ENCODE peak calls at places on chromosomes 16 and 17, in seven cellular contexts. I is mesendoderm, G is mesenchymal stem cell, M is H9, Z is H1, V is trophoblast cell, P is IMR-90. S is an unnamed sample.
A peak's percentile ranks its signal among the peaks of the same experiment; 100 is the strongest.

GRCh38 chr17:79730437-79730768 is 340 bp upstream of the ENPP7 start:
- DNase-seq in I (no peak), G (no peak), M (no peak), Z (no peak), V (no peak), P (no peak), S (no peak)

GRCh38 chr16:69049146-69049545 is 56.3 kb upstream of the HAS3 start:
- DNase-seq in I (no peak), G (peak; percentile 61), M (no peak), Z (no peak), V (no peak), P (peak; percentile 80), S (no peak)

GRCh38 chr16:67530013-67530939 is 1.6 kb downstream of the RIPOR1 start:
- DNase-seq in I (no peak), G (peak; percentile 87), M (no peak), Z (peak; percentile 69), V (peak; percentile 70), P (peak; percentile 76), S (no peak)

GRCh38 chr17:59110973-59111372 is 4.3 kb upstream of the TRIM37 start:
- DNase-seq in I (no peak), G (no peak), M (no peak), Z (no peak), V (no peak), P (no peak), S (no peak)

GRCh38 chr17:82684207-82684903 is 14.1 kb downstream of the RAB40B start:
- DNase-seq in I (no peak), G (no peak), M (no peak), Z (no peak), V (no peak), P (no peak), S (no peak)

GRCh38 chr17:72122668-72123495 is 2.1 kb downstream of the SOX9 start:
- DNase-seq in I (peak; percentile 61), G (peak; percentile 71), M (peak; percentile 67), Z (peak; percentile 64), V (no peak), P (peak; percentile 68), S (no peak)

GRCh38 chr16:11312718-11313492 is 31.8 kb upstream of the PRM1 start:
- DNase-seq in I (peak; percentile 86), G (peak; percentile 60), M (peak; percentile 74), Z (no peak), V (peak; percentile 90), P (peak; percentile 78), S (no peak)

GRCh38 chr17:9928601-9929341 is 23.7 kb upstream of the RCVRN start:
- DNase-seq in I (peak; percentile 83), G (peak; percentile 95), M (peak; percentile 80), Z (peak; percentile 62), V (peak; percentile 88), P (peak; percentile 96), S (peak; percentile 46)

GRCh38 chr17:4951486-4951885 is 567 bp downstream of the ENO3 start:
- DNase-seq in I (peak; percentile 54), G (no peak), M (no peak), Z (no peak), V (no peak), P (no peak), S (no peak)

GRCh38 chr17:17919169-17920107 is 52.8 kb downstream of the TOM1L2 start:
- DNase-seq in I (peak; percentile 90), G (peak; percentile 83), M (peak; percentile 90), Z (peak; percentile 75), V (peak; percentile 65), P (peak; percentile 72), S (peak; percentile 65)

GRCh38 chr16:55091871-55092230 is 161.2 kb downstream of the IRX5 start:
- DNase-seq in I (no peak), G (no peak), M (no peak), Z (no peak), V (no peak), P (no peak), S (no peak)

GRCh38 chr17:73371285-73371684 is 59.5 kb upstream of the CDC42EP4 start:
- DNase-seq in I (no peak), G (peak; percentile 73), M (no peak), Z (no peak), V (no peak), P (peak; percentile 92), S (no peak)

GRCh38 chr16:55710466-55710865 is 54.7 kb downstream of the SLC6A2 start:
- DNase-seq in I (peak; percentile 50), G (peak; percentile 3), M (peak; percentile 33), Z (no peak), V (peak; percentile 47), P (no peak), S (peak; percentile 29)

GRCh38 chr16:83187404-83187803 is 560.6 kb downstream of the CDH13 start:
- DNase-seq in I (no peak), G (peak; percentile 75), M (no peak), Z (no peak), V (peak; percentile 29), P (peak; percentile 89), S (no peak)

GRCh38 chr16:27973678-27974077 is 89.8 kb downstream of the GSG1L start:
- DNase-seq in I (peak; percentile 21), G (no peak), M (no peak), Z (no peak), V (no peak), P (no peak), S (no peak)

GRCh38 chr17:3009411-3009920 is 53.9 kb downstream of the OR1D5 start:
- DNase-seq in I (no peak), G (no peak), M (no peak), Z (no peak), V (no peak), P (no peak), S (no peak)

GRCh38 chr17:7063518-7064094 is 16.4 kb downstream of the CLEC10A start:
- DNase-seq in I (no peak), G (no peak), M (no peak), Z (no peak), V (no peak), P (no peak), S (no peak)

GRCh38 chr16:25078386-25078978 is 33.1 kb upstream of the LCMT1 start:
- DNase-seq in I (no peak), G (no peak), M (no peak), Z (no peak), V (no peak), P (no peak), S (no peak)

GRCh38 chr17:65261152-65261551 is 124.0 kb downstream of the RGS9 start:
- DNase-seq in I (peak; percentile 39), G (no peak), M (peak; percentile 74), Z (peak; percentile 52), V (peak; percentile 9), P (no peak), S (no peak)

GRCh38 chr16:50601341-50601740 is 53.1 kb downstream of the NKD1 start:
- DNase-seq in I (no peak), G (no peak), M (no peak), Z (no peak), V (no peak), P (no peak), S (no peak)

GRCh38 chr17:46002311-46002972 is 3.4 kb downstream of the STH start:
- DNase-seq in I (peak; percentile 74), G (peak; percentile 63), M (peak; percentile 86), Z (peak; percentile 91), V (peak; percentile 90), P (peak; percentile 51), S (peak; percentile 73)
- H3K9ac ChIP-seq in I (no peak overlapping the region), G (no peak overlapping the region), M (no peak overlapping the region), Z (no peak overlapping the region), V (no peak overlapping the region), P (no peak overlapping the region), S (no peak overlapping the region)

DNA sequence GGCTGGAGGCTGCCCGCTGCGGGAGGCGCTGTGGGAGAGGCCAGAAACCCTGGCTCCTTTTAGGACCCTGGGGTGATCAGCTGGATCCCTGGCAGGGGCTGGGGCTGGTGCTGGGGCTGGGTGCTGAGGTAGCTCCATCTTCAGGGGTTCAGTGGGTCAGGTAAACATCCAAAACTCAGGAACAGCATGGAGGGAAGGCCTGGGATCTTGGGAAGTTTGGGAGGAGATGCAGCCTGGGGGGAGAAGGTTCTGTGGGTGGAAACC is 21.0 kb downstream of the ADGRG5 start:
- DNase-seq in I (no peak), G (no peak), M (no peak), Z (no peak), V (no peak), P (no peak), S (no peak)
- H3K18ac ChIP-seq in I (no peak overlapping the region), G (no peak overlapping the region), M (no peak overlapping the region), Z (no peak overlapping the region), V (no peak overlapping the region), P (no peak overlapping the region), S (no peak overlapping the region)

GRCh38 chr16:57669476-57670162 is 1.5 kb downstream of the ADGRG3 start:
- DNase-seq in I (no peak), G (no peak), M (no peak), Z (no peak), V (no peak), P (no peak), S (no peak)

GRCh38 chr16:57670206-57670605 is 2.1 kb downstream of the ADGRG3 start:
- DNase-seq in I (no peak), G (no peak), M (no peak), Z (no peak), V (no peak), P (no peak), S (no peak)

GRCh38 chr16:57672416-57672815 is 4.3 kb downstream of the ADGRG3 start:
- DNase-seq in I (no peak), G (no peak), M (no peak), Z (no peak), V (peak; percentile 94), P (no peak), S (no peak)

GRCh38 chr16:57675752-57676623 is 7.9 kb downstream of the ADGRG3 start:
- DNase-seq in I (peak; percentile 83), G (no peak), M (peak; percentile 61), Z (peak; percentile 58), V (peak; percentile 58), P (no peak), S (no peak)

DNA sequence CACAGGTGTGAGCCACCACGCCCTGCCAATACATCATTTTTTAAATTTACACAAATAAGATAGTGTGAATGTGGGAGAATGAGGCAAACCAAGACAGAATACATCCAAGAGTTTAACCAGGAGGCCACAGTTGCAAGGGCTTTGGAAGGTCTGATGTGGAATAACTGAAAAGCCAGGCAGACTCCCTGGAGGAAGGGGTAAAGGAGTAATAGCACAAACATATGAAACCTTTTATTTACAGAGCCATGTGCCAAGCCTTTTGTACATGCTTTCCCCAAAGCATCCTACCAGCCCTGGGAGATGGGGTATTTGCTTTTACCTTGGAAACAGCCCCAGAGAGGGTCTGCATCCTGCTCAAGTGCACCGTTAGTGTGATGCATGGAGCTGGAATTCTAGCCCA is 4.7 kb downstream of the ADGRG3 start:
- DNase-seq in I (no peak), G (no peak), M (no peak), Z (no peak), V (no peak), P (no peak), S (no peak)
- H2BK120ac ChIP-seq in I (no peak overlapping the region), G (no peak overlapping the region), M (no peak overlapping the region), Z (no peak overlapping the region), V (no peak overlapping the region), P (no peak overlapping the region), S (no peak overlapping the region)

DNA sequence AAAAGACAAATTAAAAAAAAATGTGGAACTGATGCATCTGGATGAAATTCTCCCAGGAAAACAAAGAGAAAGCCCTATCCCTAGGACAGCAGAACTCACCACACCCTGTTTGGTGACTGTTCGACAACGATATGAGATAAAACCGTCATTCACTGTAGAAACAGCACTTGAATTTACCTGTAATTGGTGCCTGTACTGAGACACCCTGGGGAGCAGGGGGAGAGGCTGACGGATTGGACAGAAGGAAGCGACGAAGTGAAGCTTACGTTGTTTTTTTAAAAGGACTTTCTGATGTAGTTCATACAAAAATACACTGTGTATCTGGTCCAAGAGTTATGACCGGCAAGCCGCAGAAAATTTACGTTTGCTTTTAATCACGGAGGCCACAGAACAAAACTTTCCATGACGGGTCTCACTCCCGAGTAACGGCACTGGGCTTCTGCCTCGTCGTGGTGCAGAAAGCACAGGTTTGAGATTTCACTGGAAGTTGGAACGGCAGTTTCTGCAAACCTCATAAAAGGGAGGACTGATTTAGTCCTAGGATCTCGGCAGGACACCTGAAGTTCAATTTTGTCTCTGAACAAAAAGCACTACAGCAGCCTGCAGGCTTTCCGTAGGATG is 9.7 kb downstream of the NXN start:
- DNase-seq in I (no peak), G (peak; percentile 82), M (no peak), Z (no peak), V (no peak), P (no peak), S (no peak)
- H3K9ac ChIP-seq in I (peak overlapping the region; percentile 38), G (peak overlapping the region; percentile 73), M (no peak overlapping the region), Z (no peak overlapping the region), V (no peak overlapping the region), P (no peak overlapping the region), S (no peak overlapping the region)